ENCODE peak calls at places on chromosomes 5 and 9, in ten cellular contexts. V is SK-N-SH, Y is HCT116, E is A549, L is H1, F is sigmoid colon, G is heart left ventricle, S is esophagus squamous epithelium, U is keratinocyte, D is A673. M is an unnamed sample.

GRCh38 chr5:79329453-79329852 is 93.5 kb downstream of the JMY start:
- DNase-seq in U (no peak), G (no peak), Y (no peak), L (no peak), F (no peak), D (no peak), S (no peak), V (no peak), E (no peak), M (no peak)

GRCh38 chr5:17398439-17398838 is 99.6 kb upstream of the TAF11L2 start:
- DNase-seq in D (peak; percentile 75), L (no peak), F (no peak), Y (no peak), S (no peak), V (peak; percentile 60), G (no peak), U (peak; percentile 73), E (no peak), M (no peak)

GRCh38 chr9:22455181-22455580 is 8.6 kb downstream of the DMRTA1 start:
- DNase-seq in G (no peak), E (no peak), S (no peak), D (no peak), Y (no peak), L (no peak), F (no peak), V (no peak), U (no peak), M (no peak)

GRCh38 chr5:147520450-147520849 is 10.6 kb upstream of the DPYSL3 start:
- DNase-seq in U (no peak), G (no peak), L (no peak), E (no peak), V (no peak), F (no peak), S (no peak), Y (no peak), D (no peak), M (no peak)

GRCh38 chr5:67731886-67732285 is 483.7 kb upstream of the PIK3R1 start:
- DNase-seq in Y (no peak), E (no peak), S (no peak), U (no peak), D (no peak), G (no peak), L (no peak), V (no peak), F (no peak), M (no peak)

GRCh38 chr5:146561711-146562110 is 45.7 kb upstream of the GPR151 start:
- DNase-seq in G (no peak), S (no peak), F (no peak), E (no peak), V (no peak), L (no peak), Y (no peak), U (no peak), D (no peak), M (no peak)

GRCh38 chr5:149728303-149728702 is 1.8 kb upstream of the PPARGC1B start:
- DNase-seq in S (no peak), U (peak; percentile 33), G (no peak), E (no peak), D (no peak), L (no peak), F (no peak), Y (no peak), V (no peak), M (no peak)

GRCh38 chr5:139745121-139745799 is 50.3 kb upstream of the PSD2 start:
- DNase-seq in U (no peak), S (no peak), D (peak; percentile 95), F (peak; percentile 76), G (peak; percentile 79), Y (peak; percentile 29), V (no peak), E (peak; percentile 75), L (peak; percentile 69), M (peak; percentile 46)

GRCh38 chr5:33166522-33166921 is 274.2 kb upstream of the TARS1 start:
- DNase-seq in V (no peak), E (no peak), F (no peak), S (no peak), L (peak; percentile 50), D (peak; percentile 10), U (no peak), Y (no peak), G (no peak), M (no peak)

GRCh38 chr9:121048618-121049017 is 1.5 kb downstream of the C5 start:
- DNase-seq in E (no peak), G (no peak), F (no peak), L (no peak), U (no peak), V (no peak), D (no peak), Y (no peak), S (no peak), M (no peak)

GRCh38 chr5:111512026-111512405 is 319 bp downstream of the STARD4 start:
- DNase-seq in E (peak; percentile 34), S (no peak), F (peak; percentile 77), D (peak; percentile 23), Y (no peak), U (no peak), L (no peak), V (no peak), G (no peak), M (no peak)

GRCh38 chr5:149940941-149941644 is 3.5 kb downstream of the PDE6A start:
- DNase-seq in D (no peak), L (no peak), U (no peak), V (no peak), S (no peak), E (no peak), G (no peak), Y (no peak), F (no peak), M (no peak)

DNA sequence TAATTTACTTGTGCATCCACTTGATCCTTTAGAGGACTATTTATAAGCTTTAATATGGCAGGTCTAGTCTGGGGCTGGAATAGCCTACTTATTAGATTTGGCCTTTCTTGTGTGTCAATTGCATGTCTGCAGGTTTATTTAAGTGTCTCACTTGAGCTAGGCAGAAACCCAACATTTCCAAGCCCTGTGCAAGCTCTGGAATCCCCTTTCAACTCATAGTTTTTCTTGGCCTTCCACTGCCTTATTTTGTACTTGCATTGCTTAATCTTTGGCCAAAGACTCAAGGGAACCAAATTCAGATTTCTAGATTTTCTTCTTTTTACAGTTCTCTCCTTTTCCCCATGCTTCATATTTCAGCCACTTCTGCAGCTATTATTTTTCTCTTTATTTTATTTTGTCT is 102.4 kb upstream of the RFX3 start:
- DNase-seq in F (no peak), G (no peak), E (no peak), S (no peak), U (no peak), V (no peak), D (no peak), Y (no peak), L (no peak), M (no peak)
- H3K4me3 ChIP-seq in F (no peak overlapping the region), G (no peak overlapping the region), E (no peak overlapping the region), S (no peak overlapping the region), U (no peak overlapping the region), V (no peak overlapping the region), D (no peak overlapping the region), Y (no peak overlapping the region), L (no peak overlapping the region), M (no peak overlapping the region)

GRCh38 chr5:80705216-80705769 is 50.5 kb upstream of the DHFR start:
- DNase-seq in E (no peak), G (no peak), S (no peak), L (no peak), V (no peak), Y (no peak), U (no peak), D (no peak), F (no peak), M (no peak)
- H3K27ac ChIP-seq in E (no peak overlapping the region), G (no peak overlapping the region), S (no peak overlapping the region), L (no peak overlapping the region), V (no peak overlapping the region), Y (no peak overlapping the region), U (no peak overlapping the region), D (no peak overlapping the region), F (no peak overlapping the region), M (no peak overlapping the region)

GRCh38 chr5:154419236-154419635 is 26.6 kb upstream of the SAP30L start:
- DNase-seq in G (no peak), D (no peak), U (no peak), Y (no peak), V (no peak), L (no peak), E (no peak), S (no peak), F (no peak), M (no peak)

GRCh38 chr5:154418344-154418820 is 27.4 kb upstream of the SAP30L start:
- DNase-seq in E (no peak), U (no peak), V (no peak), L (no peak), S (no peak), Y (no peak), G (no peak), D (peak; percentile 72), F (no peak), M (no peak)

GRCh38 chr5:154422298-154422697 is 23.5 kb upstream of the SAP30L start:
- DNase-seq in S (no peak), L (no peak), E (no peak), U (no peak), D (no peak), Y (no peak), V (no peak), G (no peak), F (no peak), M (no peak)

DNA sequence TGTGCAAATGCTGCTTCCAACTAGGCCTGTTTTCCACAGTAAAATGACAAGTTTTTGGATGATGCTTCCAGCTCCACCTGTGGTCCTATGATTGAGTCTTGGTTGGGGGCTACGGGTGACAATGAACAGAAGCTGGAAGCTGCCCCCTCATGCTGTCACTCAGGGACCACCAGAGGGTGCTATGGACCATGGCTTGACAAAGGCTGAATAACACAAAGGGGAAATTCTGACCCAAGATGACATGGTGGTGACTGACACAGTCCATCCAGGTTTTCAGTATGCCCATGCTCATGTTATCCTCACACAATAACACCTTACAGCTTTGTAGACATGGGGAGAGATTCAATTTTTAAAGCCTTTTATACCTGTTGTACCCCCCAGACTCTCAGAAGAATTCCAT is 23.9 kb upstream of the SAP30L start:
- DNase-seq in V (peak; percentile 58), L (no peak), U (no peak), G (no peak), D (peak; percentile 37), Y (peak; percentile 18), F (no peak), S (no peak), E (peak; percentile 37), M (no peak)
- TF ChIP-seq CTCF in V (peak; percentile 51), L (peak; percentile 77), U (peak; percentile 9), G (no peak), D (peak; percentile 59), Y (peak; percentile 67), F (peak; percentile 15), S (no peak), E (peak; percentile 51), M (no peak)

DNA sequence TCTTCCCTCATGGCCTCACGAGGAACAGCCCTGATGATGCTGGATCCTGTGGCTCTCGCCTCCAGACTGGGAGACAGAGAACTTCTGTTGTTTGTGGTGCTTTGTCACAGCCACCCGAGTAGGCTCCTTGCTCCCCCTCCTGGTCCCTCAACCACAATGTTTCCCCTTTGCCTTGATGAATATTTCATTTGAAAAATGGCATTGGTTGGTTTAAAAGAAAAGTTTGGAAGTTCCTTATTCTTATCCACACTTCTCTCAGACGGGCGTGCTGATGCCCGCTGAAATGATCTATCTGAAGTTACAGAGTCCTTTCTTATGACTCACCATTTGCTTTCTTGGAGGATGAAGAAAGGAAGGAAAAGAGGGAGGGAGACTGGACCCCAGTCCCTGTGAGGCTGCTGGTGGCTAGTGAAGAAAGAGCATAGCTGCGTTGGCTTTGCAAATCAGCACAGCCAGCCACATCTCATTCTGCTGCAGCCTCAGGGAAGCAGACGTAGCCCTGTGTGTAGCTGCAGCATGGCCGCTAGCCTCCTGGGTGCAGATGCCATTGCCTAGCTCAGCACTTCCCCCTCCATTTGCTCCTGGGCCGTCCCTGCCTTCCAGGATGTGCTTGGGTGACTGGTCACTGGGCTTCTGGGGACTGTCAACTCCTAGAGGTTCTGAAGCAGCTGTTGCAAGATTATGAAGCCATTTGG is 185.9 kb downstream of the ERCC6L2 start:
- DNase-seq in Y (peak; percentile 10), S (no peak), U (no peak), F (no peak), E (peak; percentile 47), D (peak; percentile 75), V (peak; percentile 64), G (no peak), L (peak; percentile 54), M (no peak)
- H3K4me3 ChIP-seq in Y (no peak overlapping the region), S (no peak overlapping the region), U (no peak overlapping the region), F (no peak overlapping the region), E (no peak overlapping the region), D (no peak overlapping the region), V (no peak overlapping the region), G (peak overlapping the region; percentile 18), L (no peak overlapping the region), M (no peak overlapping the region)